ENCODE peak calls at places on chromosomes 2 and 18, in five cellular contexts. X is choroid plexus epithelial cell, S is fibroblast of the aortic adventitia, Z is right atrium auricular region, H is fibroblast of lung. F is an unnamed sample.

GRCh38 chr18:75223687-75224347 is 13.2 kb downstream of the TSHZ1 start:
- DNase-seq in X (no peak), S (no peak), Z (no peak), H (peak), F (no peak)

GRCh38 chr2:172084484-172084733 is 898 bp upstream of the DLX1 start:
- DNase-seq in X (no peak), S (no peak), Z (no peak), H (no peak), F (no peak)

GRCh38 chr2:236847023-236847422 is 238.7 kb upstream of the COPS8 start:
- DNase-seq in X (no peak), S (no peak), Z (no peak), H (no peak), F (no peak)

GRCh38 chr18:14104906-14105748 is 27.1 kb downstream of the ZNF519 start:
- DNase-seq in X (no peak), S (no peak), Z (no peak), H (peak), F (peak)

GRCh38 chr2:88834866-88835265 is 143.4 kb downstream of the RPIA start:
- DNase-seq in X (no peak), S (no peak), Z (no peak), H (no peak), F (no peak)

GRCh38 chr18:7261199-7261598 is 30.3 kb downstream of the LRRC30 start:
- DNase-seq in X (no peak), S (no peak), Z (no peak), H (no peak), F (no peak)

GRCh38 chr18:46152808-46153617 is 48.8 kb downstream of the HAUS1 start:
- DNase-seq in X (peak), S (no peak), Z (no peak), H (no peak), F (no peak)

GRCh38 chr2:2273421-2273820 is 57.7 kb downstream of the MYT1L start:
- DNase-seq in X (no peak), S (no peak), Z (no peak), H (no peak), F (no peak)

GRCh38 chr2:67650292-67651133 is 253.4 kb downstream of the ETAA1 start:
- DNase-seq in X (peak), S (peak), Z (peak), H (peak), F (peak)

GRCh38 chr2:18825856-18826255 is 236.5 kb upstream of the NT5C1B start:
- DNase-seq in X (no peak), S (no peak), Z (no peak), H (no peak), F (no peak)

GRCh38 chr2:43387092-43388062 is 161.0 kb upstream of the ZFP36L2 start:
- DNase-seq in X (peak), S (peak), Z (no peak), H (peak), F (peak)

GRCh38 chr2:111221701-111222100 is 101.0 kb downstream of the BCL2L11 start:
- DNase-seq in X (no peak), S (no peak), Z (no peak), H (no peak), F (no peak)

GRCh38 chr2:222297600-222297935 is 1.2 kb downstream of the PAX3 start:
- DNase-seq in X (no peak), S (no peak), Z (no peak), H (no peak), F (no peak)

GRCh38 chr18:7908686-7909299 is 341.7 kb downstream of the PTPRM start:
- DNase-seq in X (no peak), S (no peak), Z (no peak), H (no peak), F (no peak)

GRCh38 chr2:176002684-176003225 is 688 bp upstream of the LNPK start:
- DNase-seq in X (peak), S (no peak), Z (peak), H (peak), F (peak)

GRCh38 chr2:46389417-46389916 is 89.9 kb upstream of the TMEM247 start:
- DNase-seq in X (peak), S (peak), Z (no peak), H (no peak), F (peak)

GRCh38 chr2:11499081-11499743 is 33.3 kb upstream of the E2F6 start:
- DNase-seq in X (no peak), S (no peak), Z (no peak), H (no peak), F (no peak)

GRCh38 chr2:105617631-105618350 is 126.9 kb upstream of the NCK2 start:
- DNase-seq in X (no peak), S (no peak), Z (no peak), H (no peak), F (no peak)

GRCh38 chr2:85755122-85756027 is 1.6 kb downstream of the ATOH8 start:
- DNase-seq in X (peak), S (peak), Z (no peak), H (no peak), F (peak)

DNA sequence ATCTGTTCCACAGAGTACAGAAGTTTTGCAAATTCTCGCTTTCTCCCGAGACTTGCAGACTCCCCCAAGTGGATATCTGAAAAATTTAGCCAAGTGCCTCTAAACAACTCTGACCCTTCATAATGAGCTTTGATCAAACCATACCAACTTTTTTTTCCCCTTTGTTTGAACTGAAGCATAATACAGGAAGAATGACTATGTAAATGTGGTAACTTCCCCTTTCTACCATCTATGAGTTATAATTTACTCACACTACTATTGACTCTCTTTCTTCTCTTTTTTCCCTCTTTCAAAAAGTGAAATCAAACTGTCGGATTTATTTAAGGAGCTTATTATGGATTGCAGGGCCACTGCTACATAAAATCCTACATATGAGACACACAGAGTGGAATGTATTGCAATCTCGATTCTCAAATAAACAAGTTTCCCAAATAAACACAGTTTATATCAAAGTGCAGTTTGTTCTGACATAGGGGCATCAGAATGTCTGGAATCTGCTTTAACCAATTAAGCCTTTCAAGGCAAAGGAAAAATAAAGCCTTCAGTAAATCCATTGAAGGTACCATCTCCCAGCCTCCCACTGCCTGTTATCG is 1.4 kb upstream of the ZNF804A start:
- DNase-seq in X (peak), S (peak), Z (no peak), H (peak), F (peak)
- H3K4me3 ChIP-seq in X (peak), S (peak), Z (peak), H (peak), F (peak)

DNA sequence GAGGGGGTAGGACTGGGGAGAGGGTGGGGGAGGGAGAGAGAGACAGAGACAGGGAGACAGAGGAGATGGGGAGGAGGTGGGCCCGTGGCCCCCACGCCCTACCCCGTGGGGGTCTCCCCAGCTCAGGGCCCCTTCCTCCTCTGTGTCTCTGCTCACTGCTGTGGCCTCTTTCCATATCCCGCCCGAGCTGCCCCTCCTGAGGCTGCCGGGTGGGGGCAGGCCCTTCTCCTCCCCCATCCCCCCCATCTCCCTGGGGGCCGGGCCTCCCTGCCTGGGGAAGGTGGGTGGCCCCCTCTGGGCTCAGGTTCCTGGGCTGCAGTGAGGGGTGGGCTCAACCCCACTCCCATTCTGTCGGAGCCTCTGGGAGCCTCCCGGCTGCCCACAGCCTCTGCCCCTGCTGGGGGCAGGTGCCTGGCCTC is 332 bp upstream of the PDCD1 start:
- DNase-seq in X (no peak), S (no peak), Z (no peak), H (no peak), F (no peak)
- H3K4me3 ChIP-seq in X (no peak), S (no peak), Z (no peak), H (no peak), F (no peak)

DNA sequence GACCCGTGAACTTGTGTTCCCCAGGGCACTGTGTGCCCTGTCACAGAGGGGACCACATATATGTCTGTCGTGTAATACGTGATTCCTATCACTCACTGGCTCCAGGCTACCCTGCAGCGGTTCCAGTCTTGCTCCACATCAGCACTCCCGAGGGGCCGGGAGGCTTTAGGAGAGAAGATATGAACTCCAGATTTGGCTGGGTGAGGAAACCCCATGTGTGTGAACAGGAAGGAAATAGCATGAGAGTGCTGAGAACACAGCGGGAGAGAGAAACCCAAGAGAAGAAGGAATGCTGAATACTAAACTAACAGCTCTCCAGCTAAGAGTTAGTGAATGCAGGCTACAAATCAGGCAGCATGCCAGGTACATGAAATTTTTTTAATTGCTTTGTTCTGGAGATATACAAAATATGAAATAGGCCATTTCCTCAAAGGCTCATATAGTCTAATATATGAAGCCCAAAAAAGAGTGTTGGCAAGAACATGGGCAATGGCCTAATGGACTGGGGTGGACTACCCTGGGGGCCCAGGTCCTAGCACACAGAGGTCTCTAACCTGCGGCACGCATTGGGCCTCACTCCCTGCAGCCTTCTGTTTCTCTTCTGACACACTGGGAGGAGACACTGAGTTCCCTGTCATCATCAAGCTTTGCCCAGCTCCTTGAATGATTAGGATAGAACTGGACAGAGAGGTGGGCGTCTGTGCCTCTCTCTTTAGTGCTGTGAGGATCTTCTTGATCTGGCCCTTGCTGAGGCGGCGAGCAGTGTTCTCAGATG is 372.8 kb upstream of the RAB6C start:
- DNase-seq in X (peak), S (no peak), Z (no peak), H (no peak), F (no peak)
- H3K4me3 ChIP-seq in X (no peak), S (no peak), Z (no peak), H (no peak), F (no peak)

DNA sequence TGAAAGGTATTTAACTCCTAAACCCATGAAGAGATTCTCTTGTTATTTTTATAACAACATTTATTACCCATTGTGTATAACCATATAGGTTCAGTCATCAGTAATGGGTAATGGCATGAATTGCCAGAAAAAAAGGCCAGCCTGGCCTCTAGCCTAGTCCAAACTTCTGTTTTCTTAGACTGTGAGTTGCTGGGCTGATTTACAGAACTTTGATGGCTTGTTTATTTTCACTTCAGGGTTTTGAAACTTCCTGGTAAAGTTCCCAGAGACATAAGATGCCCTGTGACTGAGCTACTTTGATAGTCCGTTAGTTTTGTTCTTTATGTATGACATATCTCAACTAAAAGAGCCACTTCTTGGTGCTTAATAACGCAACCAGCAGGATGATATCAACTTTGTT is 164.8 kb downstream of the METTL4 start:
- DNase-seq in X (peak), S (peak), Z (no peak), H (peak), F (peak)
- H3K4me3 ChIP-seq in X (no peak), S (no peak), Z (no peak), H (no peak), F (no peak)